ENCODE peak calls at places on chromosomes 3 and 15, in seven cellular contexts. G is stimulated activated CD8-positive, alpha-beta memory T cell treated with anti-CD3 and anti-CD28 coated beads, Interleukin-2, amount 100 ng/mL, for 48 hours; M is MCF 10A; B is right cardiac atrium; U is activated CD4-positive, alpha-beta memory T cell treated with anti-CD3 and anti-CD28 coated beads, Interleukin-2, amount 10 ng/mL, durations not matched to agents 7 days and 5 days; A is EH; D is midbrain. H is an unnamed sample.

GRCh38 chr3:45180051-45180450 is 33.9 kb upstream of the CDCP1 start:
- DNase-seq in G (no peak), M (peak), B (no peak), U (no peak), A (peak), D (no peak), H (no peak)

GRCh38 chr3:122754867-122755835 is 38.5 kb downstream of the HSPBAP1 start:
- DNase-seq in G (no peak), M (peak), B (no peak), U (no peak), A (peak), D (no peak), H (no peak)

GRCh38 chr3:193490989-193491388 is 63.7 kb downstream of the ATP13A4 start:
- DNase-seq in G (no peak), M (no peak), B (no peak), U (no peak), A (no peak), D (no peak), H (no peak)

GRCh38 chr3:146222204-146223046 is 28.5 kb downstream of the PLSCR4 start:
- DNase-seq in G (no peak), M (peak), B (no peak), U (no peak), A (peak), D (no peak), H (no peak)

GRCh38 chr15:51908312-51908711 is 63.3 kb downstream of the LEO1 start:
- DNase-seq in G (no peak), M (no peak), B (no peak), U (no peak), A (peak), D (no peak), H (no peak)

GRCh38 chr15:31062310-31062964 is 39.1 kb downstream of the TRPM1 start:
- DNase-seq in G (no peak), M (no peak), B (no peak), U (no peak), A (peak), D (no peak), H (no peak)

GRCh38 chr3:129593595-129594339 is 12.7 kb downstream of the PLXND1 start:
- DNase-seq in G (peak), M (no peak), B (peak), U (peak), A (peak), D (peak), H (no peak)

GRCh38 chr15:66907826-66908502 is 157.4 kb upstream of the SMAD3 start:
- DNase-seq in G (no peak), M (no peak), B (peak), U (no peak), A (no peak), D (peak), H (peak)

GRCh38 chr3:170476291-170476690 is 57.6 kb downstream of the CLDN11 start:
- DNase-seq in G (no peak), M (no peak), B (no peak), U (no peak), A (peak), D (peak), H (no peak)

GRCh38 chr15:27871078-27871695 is 227.9 kb downstream of the OCA2 start:
- DNase-seq in G (no peak), M (no peak), B (no peak), U (no peak), A (no peak), D (no peak), H (no peak)

GRCh38 chr15:68265086-68265485 is 12.5 kb upstream of the FEM1B start:
- DNase-seq in G (no peak), M (no peak), B (no peak), U (no peak), A (no peak), D (no peak), H (no peak)

GRCh38 chr3:72538070-72538745 is 310.0 kb downstream of the SHQ1 start:
- DNase-seq in G (no peak), M (no peak), B (no peak), U (no peak), A (no peak), D (no peak), H (no peak)

GRCh38 chr3:188832961-188833615 is 338.7 kb upstream of the TPRG1 start:
- DNase-seq in G (no peak), M (peak), B (no peak), U (no peak), A (peak), D (no peak), H (no peak)

GRCh38 chr3:150721285-150722130 is 17.8 kb upstream of the ERICH6 start:
- DNase-seq in G (no peak), M (peak), B (no peak), U (no peak), A (peak), D (peak), H (no peak)

GRCh38 chr3:58577269-58577821 is at the start of gene FAM107A:
- DNase-seq in G (no peak), M (no peak), B (peak), U (no peak), A (peak), D (peak), H (peak)

GRCh38 chr15:50058231-50058630 is 60.8 kb downstream of the ATP8B4 start:
- DNase-seq in G (no peak), M (peak), B (no peak), U (no peak), A (peak), D (peak), H (no peak)

GRCh38 chr3:106844638-106845037 is 532.6 kb upstream of the CCDC54 start:
- DNase-seq in G (no peak), M (no peak), B (no peak), U (no peak), A (no peak), D (no peak), H (no peak)

GRCh38 chr15:50916395-50916794 is 7.9 kb downstream of the AP4E1 start:
- DNase-seq in G (no peak), M (no peak), B (no peak), U (no peak), A (no peak), D (no peak), H (no peak)

GRCh38 chr3:42023380-42023779 is 61.5 kb upstream of the ULK4 start:
- DNase-seq in G (peak), M (no peak), B (no peak), U (no peak), A (no peak), D (no peak), H (no peak)

GRCh38 chr3:188415196-188415595 is 261.2 kb downstream of the LPP start:
- DNase-seq in G (no peak), M (peak), B (no peak), U (no peak), A (peak), D (no peak), H (no peak)

GRCh38 chr15:43440721-43441281 is 52.2 kb downstream of the TP53BP1 start:
- DNase-seq in G (no peak), M (peak), B (no peak), U (peak), A (peak), D (peak), H (no peak)

GRCh38 chr3:127679534-127680145 is 6.9 kb downstream of the ABTB1 start:
- DNase-seq in G (no peak), M (no peak), B (peak), U (peak), A (no peak), D (no peak), H (peak)

GRCh38 chr3:74287557-74287956 is 326.9 kb downstream of the CNTN3 start:
- DNase-seq in G (no peak), M (no peak), B (no peak), U (no peak), A (peak), D (no peak), H (no peak)

GRCh38 chr15:60858511-60859085 is 370.5 kb downstream of the RORA start:
- DNase-seq in G (no peak), M (no peak), B (no peak), U (no peak), A (no peak), D (no peak), H (no peak)

GRCh38 chr15:41561777-41562145 is 2.7 kb downstream of the TYRO3 start:
- DNase-seq in G (no peak), M (no peak), B (peak), U (no peak), A (peak), D (peak), H (peak)

H was measured in left cardiac atrium.